ENCODE peak calls at places on chromosomes 1 and 21, in eight cellular contexts. One of them, this sample, is unnamed.

GRCh38 chr21:15729674-15730483 is at the start of gene USP25:
- DNase-seq in ascending aorta: peak; percentile 95
- DNase-seq in A673: peak; percentile 86
- DNase-seq in cardiac muscle cell: peak; percentile 83
- DNase-seq in PC-9: peak; percentile 83
- DNase-seq in upper lobe of right lung: peak; percentile 97
- DNase-seq in adrenal gland: peak; percentile 92
- DNase-seq in pancreas: peak; percentile 90
- DNase-seq in this sample: peak; percentile 82

GRCh38 chr1:235597867-235598553 is 51.6 kb downstream of the GNG4 start:
- DNase-seq in adrenal gland: no peak
- DNase-seq in ascending aorta: no peak
- DNase-seq in PC-9: peak; percentile 11
- DNase-seq in A673: peak; percentile 52
- DNase-seq in cardiac muscle cell: peak; percentile 68
- DNase-seq in pancreas: no peak
- DNase-seq in upper lobe of right lung: no peak
- DNase-seq in this sample: no peak

GRCh38 chr1:236342403-236343245 is 51.5 kb upstream of the EDARADD start:
- DNase-seq in A673: no peak
- DNase-seq in adrenal gland: no peak
- DNase-seq in cardiac muscle cell: peak; percentile 62
- DNase-seq in upper lobe of right lung: no peak
- DNase-seq in PC-9: no peak
- DNase-seq in ascending aorta: no peak
- DNase-seq in pancreas: no peak
- DNase-seq in this sample: no peak

GRCh38 chr1:1361233-1361981 is 3.1 kb upstream of the MXRA8 start:
- DNase-seq in ascending aorta: no peak
- DNase-seq in PC-9: no peak
- DNase-seq in upper lobe of right lung: no peak
- DNase-seq in pancreas: no peak
- DNase-seq in A673: no peak
- DNase-seq in cardiac muscle cell: no peak
- DNase-seq in adrenal gland: no peak
- DNase-seq in this sample: no peak

GRCh38 chr1:235342039-235342438 is 13.7 kb downstream of the GGPS1 start:
- DNase-seq in ascending aorta: no peak
- DNase-seq in PC-9: no peak
- DNase-seq in pancreas: no peak
- DNase-seq in upper lobe of right lung: no peak
- DNase-seq in cardiac muscle cell: no peak
- DNase-seq in A673: peak; percentile 3
- DNase-seq in adrenal gland: no peak
- DNase-seq in this sample: no peak

GRCh38 chr1:64309468-64309867 is 106.0 kb downstream of the UBE2U start:
- DNase-seq in A673: no peak
- DNase-seq in pancreas: no peak
- DNase-seq in ascending aorta: no peak
- DNase-seq in PC-9: no peak
- DNase-seq in adrenal gland: no peak
- DNase-seq in upper lobe of right lung: no peak
- DNase-seq in cardiac muscle cell: no peak
- DNase-seq in this sample: no peak

GRCh38 chr1:61042679-61043009 is 39.7 kb upstream of the NFIA start:
- DNase-seq in A673: no peak
- DNase-seq in adrenal gland: no peak
- DNase-seq in pancreas: no peak
- DNase-seq in cardiac muscle cell: no peak
- DNase-seq in ascending aorta: no peak
- DNase-seq in PC-9: no peak
- DNase-seq in upper lobe of right lung: no peak
- DNase-seq in this sample: no peak

GRCh38 chr1:246782120-246782900 is 58.1 kb downstream of the SCCPDH start:
- DNase-seq in adrenal gland: peak; percentile 51
- DNase-seq in ascending aorta: no peak
- DNase-seq in upper lobe of right lung: no peak
- DNase-seq in PC-9: no peak
- DNase-seq in pancreas: no peak
- DNase-seq in cardiac muscle cell: peak; percentile 92
- DNase-seq in A673: no peak
- DNase-seq in this sample: no peak

GRCh38 chr1:109618614-109619404 is 607 bp downstream of the GNAT2 start:
- DNase-seq in adrenal gland: no peak
- DNase-seq in PC-9: no peak
- DNase-seq in A673: peak; percentile 30
- DNase-seq in cardiac muscle cell: no peak
- DNase-seq in pancreas: peak; percentile 55
- DNase-seq in ascending aorta: no peak
- DNase-seq in upper lobe of right lung: no peak
- DNase-seq in this sample: no peak

GRCh38 chr1:90198616-90199015 is 203.7 kb downstream of the ZNF326 start:
- DNase-seq in A673: no peak
- DNase-seq in pancreas: no peak
- DNase-seq in adrenal gland: no peak
- DNase-seq in PC-9: no peak
- DNase-seq in upper lobe of right lung: no peak
- DNase-seq in cardiac muscle cell: no peak
- DNase-seq in ascending aorta: no peak
- DNase-seq in this sample: no peak

GRCh38 chr1:205041121-205041758 is 1.8 kb upstream of the CNTN2 start:
- DNase-seq in adrenal gland: no peak
- DNase-seq in pancreas: no peak
- DNase-seq in upper lobe of right lung: no peak
- DNase-seq in PC-9: no peak
- DNase-seq in A673: no peak
- DNase-seq in ascending aorta: no peak
- DNase-seq in cardiac muscle cell: no peak
- DNase-seq in this sample: no peak

GRCh38 chr1:205042911-205043806 is at the start of gene CNTN2:
- DNase-seq in upper lobe of right lung: no peak
- DNase-seq in cardiac muscle cell: no peak
- DNase-seq in adrenal gland: no peak
- DNase-seq in pancreas: no peak
- DNase-seq in A673: no peak
- DNase-seq in ascending aorta: no peak
- DNase-seq in PC-9: no peak
- DNase-seq in this sample: no peak

GRCh38 chr1:205043866-205044265 is 854 bp downstream of the CNTN2 start:
- DNase-seq in upper lobe of right lung: no peak
- DNase-seq in A673: no peak
- DNase-seq in pancreas: no peak
- DNase-seq in cardiac muscle cell: no peak
- DNase-seq in PC-9: no peak
- DNase-seq in ascending aorta: no peak
- DNase-seq in adrenal gland: no peak
- DNase-seq in this sample: no peak

GRCh38 chr1:205044745-205045144 is 1.7 kb downstream of the CNTN2 start:
- DNase-seq in cardiac muscle cell: no peak
- DNase-seq in upper lobe of right lung: no peak
- DNase-seq in adrenal gland: no peak
- DNase-seq in A673: no peak
- DNase-seq in ascending aorta: no peak
- DNase-seq in pancreas: no peak
- DNase-seq in PC-9: no peak
- DNase-seq in this sample: no peak

DNA sequence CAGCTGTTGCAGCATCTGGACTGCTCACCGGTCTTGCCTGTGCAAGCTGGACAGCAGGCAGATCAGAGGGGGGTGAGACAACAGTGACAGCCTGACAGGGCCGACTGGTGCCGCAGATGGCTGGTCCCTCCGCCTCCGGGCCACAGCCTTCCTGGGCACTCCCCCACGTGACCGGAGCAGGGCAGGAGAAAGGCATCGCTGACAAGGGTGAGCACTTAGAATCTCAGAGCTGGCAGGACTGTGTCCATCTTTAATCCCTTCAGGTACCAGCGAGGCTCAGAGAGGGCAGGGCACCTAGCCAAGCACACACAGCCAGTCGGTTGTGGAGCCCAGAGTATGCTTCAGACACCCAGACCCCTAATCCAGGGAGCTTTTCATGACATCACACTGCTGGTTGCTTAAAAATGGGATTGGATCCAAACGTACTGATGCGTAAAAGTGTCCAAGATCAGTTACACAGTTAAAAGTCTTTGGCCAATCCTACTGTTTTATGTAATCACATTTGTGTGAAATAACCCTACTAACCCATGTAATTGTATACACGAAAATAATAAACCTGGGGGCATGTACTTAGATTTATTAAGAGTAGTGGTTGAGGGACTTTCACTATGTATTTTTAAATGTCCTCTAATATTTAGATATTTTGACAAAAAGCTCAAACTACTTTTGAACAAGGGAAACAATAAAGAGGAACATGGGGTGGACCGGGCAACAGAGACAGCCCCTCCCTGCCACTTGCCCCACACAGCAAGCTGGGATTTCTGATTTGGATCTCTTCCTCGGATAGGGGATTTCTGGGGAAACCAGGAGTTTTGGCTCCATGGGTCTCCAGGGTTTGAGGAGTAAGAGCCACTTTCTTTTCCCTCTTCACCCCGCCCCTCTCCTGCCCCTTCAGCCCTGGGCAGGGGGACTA is 758 bp upstream of the CNTN2 start:
- DNase-seq in ascending aorta: no peak
- DNase-seq in cardiac muscle cell: no peak
- DNase-seq in pancreas: no peak
- DNase-seq in upper lobe of right lung: no peak
- DNase-seq in PC-9: no peak
- DNase-seq in A673: no peak
- DNase-seq in adrenal gland: no peak
- DNase-seq in this sample: no peak
- H3K4me3 ChIP-seq in ascending aorta: no peak overlapping the region
- H3K4me3 ChIP-seq in cardiac muscle cell: no peak overlapping the region
- H3K4me3 ChIP-seq in pancreas: no peak overlapping the region
- H3K4me3 ChIP-seq in upper lobe of right lung: no peak overlapping the region
- H3K4me3 ChIP-seq in PC-9: no peak overlapping the region
- H3K4me3 ChIP-seq in A673: no peak overlapping the region
- H3K4me3 ChIP-seq in adrenal gland: no peak overlapping the region
- H3K4me3 ChIP-seq in this sample: no peak overlapping the region

DNA sequence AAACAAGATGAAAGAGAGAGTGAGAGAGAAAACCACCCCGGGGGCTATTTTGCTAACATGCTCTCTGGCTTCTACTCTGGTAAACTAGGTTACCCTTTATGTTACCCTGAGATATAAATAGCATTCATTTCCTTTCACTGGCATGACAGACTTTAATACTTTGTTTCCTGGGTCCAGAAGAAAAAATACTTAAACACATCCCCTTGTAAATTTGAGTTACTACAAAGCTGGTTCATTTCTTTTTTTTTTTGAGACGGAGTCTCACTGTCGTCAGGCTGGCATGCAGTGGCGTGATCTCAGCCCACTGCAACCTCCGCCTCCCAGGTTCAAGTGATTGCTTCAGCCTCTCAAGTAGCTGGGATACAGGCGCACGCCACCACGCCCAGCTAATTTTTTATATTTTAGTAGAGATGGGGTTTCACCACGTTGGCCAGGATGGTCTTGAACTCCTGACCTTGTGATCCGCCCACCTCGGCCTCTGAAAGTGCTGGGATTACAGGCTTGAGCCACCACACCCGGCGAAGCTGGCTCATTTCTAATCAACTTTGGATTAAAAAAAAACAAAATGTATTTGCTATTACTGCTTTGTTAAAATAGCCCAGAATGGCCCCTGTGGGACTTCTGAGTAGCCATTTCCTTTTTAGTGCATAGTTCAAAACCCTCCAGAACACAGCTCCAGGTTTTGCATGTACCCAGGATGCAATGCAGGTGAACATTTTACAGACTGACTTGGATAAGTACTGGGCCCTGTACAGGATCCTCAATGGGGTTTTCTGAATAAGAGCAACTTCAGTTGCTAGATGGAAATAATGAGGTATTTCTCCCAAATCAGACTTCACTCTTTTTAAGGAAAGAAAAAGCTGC is 20.6 kb downstream of the INPP5B start:
- DNase-seq in upper lobe of right lung: peak; percentile 52
- DNase-seq in adrenal gland: no peak
- DNase-seq in pancreas: no peak
- DNase-seq in ascending aorta: no peak
- DNase-seq in PC-9: no peak
- DNase-seq in cardiac muscle cell: no peak
- DNase-seq in A673: no peak
- DNase-seq in this sample: no peak
- H3K27ac ChIP-seq in upper lobe of right lung: no peak overlapping the region
- H3K27ac ChIP-seq in adrenal gland: no peak overlapping the region
- H3K27ac ChIP-seq in pancreas: no peak overlapping the region
- H3K27ac ChIP-seq in ascending aorta: peak overlapping the region; percentile 68
- H3K27ac ChIP-seq in PC-9: no peak overlapping the region
- H3K27ac ChIP-seq in cardiac muscle cell: peak overlapping the region; percentile 0
- H3K27ac ChIP-seq in A673: no peak overlapping the region
- H3K27ac ChIP-seq in this sample: no peak overlapping the region

GRCh38 chr1:177926201-177926600 is 43.7 kb downstream of the SEC16B start:
- DNase-seq in pancreas: no peak
- DNase-seq in PC-9: no peak
- DNase-seq in upper lobe of right lung: no peak
- DNase-seq in cardiac muscle cell: no peak
- DNase-seq in adrenal gland: no peak
- DNase-seq in A673: no peak
- DNase-seq in ascending aorta: no peak
- DNase-seq in this sample: no peak
- H3K4me3 ChIP-seq in pancreas: no peak overlapping the region
- H3K4me3 ChIP-seq in PC-9: no peak overlapping the region
- H3K4me3 ChIP-seq in upper lobe of right lung: no peak overlapping the region
- H3K4me3 ChIP-seq in cardiac muscle cell: no peak overlapping the region
- H3K4me3 ChIP-seq in adrenal gland: no peak overlapping the region
- H3K4me3 ChIP-seq in A673: no peak overlapping the region
- H3K4me3 ChIP-seq in ascending aorta: no peak overlapping the region
- H3K4me3 ChIP-seq in this sample: no peak overlapping the region

GRCh38 chr1:15799928-15800835 is 7.3 kb downstream of the UQCRHL start:
- DNase-seq in A673: no peak
- DNase-seq in cardiac muscle cell: peak; percentile 60
- DNase-seq in adrenal gland: peak; percentile 86
- DNase-seq in pancreas: peak; percentile 80
- DNase-seq in ascending aorta: peak; percentile 76
- DNase-seq in PC-9: peak; percentile 97
- DNase-seq in upper lobe of right lung: peak; percentile 76
- DNase-seq in this sample: peak; percentile 96

GRCh38 chr1:15799004-15799867 is 8.2 kb downstream of the UQCRHL start:
- DNase-seq in adrenal gland: peak; percentile 88
- DNase-seq in cardiac muscle cell: peak; percentile 98
- DNase-seq in ascending aorta: peak; percentile 95
- DNase-seq in A673: peak; percentile 54
- DNase-seq in upper lobe of right lung: peak; percentile 80
- DNase-seq in PC-9: peak; percentile 92
- DNase-seq in pancreas: peak; percentile 56
- DNase-seq in this sample: peak; percentile 99

GRCh38 chr1:15797614-15798390 is 9.6 kb downstream of the UQCRHL start:
- DNase-seq in PC-9: no peak
- DNase-seq in pancreas: no peak
- DNase-seq in cardiac muscle cell: peak; percentile 66
- DNase-seq in A673: no peak
- DNase-seq in upper lobe of right lung: no peak
- DNase-seq in ascending aorta: no peak
- DNase-seq in adrenal gland: no peak
- DNase-seq in this sample: no peak

DNA sequence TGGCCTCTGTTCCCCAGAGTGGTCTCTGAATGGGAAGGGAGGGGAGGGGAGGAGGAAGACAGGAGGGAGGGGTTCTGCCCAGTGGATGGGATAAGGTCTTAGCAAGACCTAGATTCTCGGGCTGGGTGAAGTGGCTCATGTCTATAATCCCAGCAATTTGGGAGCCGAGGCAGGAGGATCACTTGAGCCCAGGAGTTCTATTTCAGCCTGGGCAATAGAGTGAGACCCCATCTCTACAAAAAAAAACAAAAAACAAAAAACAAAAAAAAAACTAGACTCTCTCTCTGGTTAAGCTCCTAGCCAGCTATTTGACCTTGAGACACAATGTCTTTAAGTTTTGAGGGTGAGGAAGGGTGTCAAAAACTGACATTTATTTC is 11.4 kb downstream of the UQCRHL start:
- DNase-seq in A673: no peak
- DNase-seq in cardiac muscle cell: no peak
- DNase-seq in adrenal gland: no peak
- DNase-seq in pancreas: no peak
- DNase-seq in upper lobe of right lung: no peak
- DNase-seq in ascending aorta: no peak
- DNase-seq in PC-9: no peak
- DNase-seq in this sample: no peak
- H3K27ac ChIP-seq in A673: no peak overlapping the region
- H3K27ac ChIP-seq in cardiac muscle cell: no peak overlapping the region
- H3K27ac ChIP-seq in adrenal gland: peak overlapping the region; percentile 44
- H3K27ac ChIP-seq in pancreas: peak overlapping the region; percentile 61
- H3K27ac ChIP-seq in upper lobe of right lung: peak overlapping the region; percentile 7
- H3K27ac ChIP-seq in ascending aorta: peak overlapping the region; percentile 84
- H3K27ac ChIP-seq in PC-9: peak overlapping the region; percentile 100
- H3K27ac ChIP-seq in this sample: peak overlapping the region; percentile 100

This sample was measured in RWPE2.